ENCODE peak calls at places on chromosomes 3 and 15, in five cellular contexts. Y is stomach, V is uterus, Z is tibial nerve, W is body of pancreas. E is an unnamed sample. For H3K4me1, the result is how much of the 10 kb centered on the place peaks cover.

GRCh38 chr3:195440379-195440778 is 2.4 kb downstream of the ACAP2 start:
- DNase-seq in Y (no peak), W (no peak), Z (no peak), V (no peak), E (no peak)

GRCh38 chr15:72800819-72801481 is 17.4 kb upstream of the ADPGK start:
- DNase-seq in V (no peak), Z (no peak), W (no peak), Y (no peak), E (no peak)

GRCh38 chr3:43534676-43535075 is 87.1 kb downstream of the ANO10 start:
- DNase-seq in Y (no peak), Z (no peak), W (no peak), V (no peak), E (no peak)

GRCh38 chr3:58001979-58002378 is 6.2 kb upstream of the FLNB start:
- DNase-seq in W (no peak), V (no peak), Z (no peak), Y (no peak), E (no peak)

GRCh38 chr3:9124725-9125124 is 124.7 kb downstream of the SRGAP3 start:
- DNase-seq in Z (no peak), W (no peak), V (no peak), Y (no peak), E (no peak)

GRCh38 chr3:52890735-52891134 is 6.6 kb downstream of the STIMATE start:
- DNase-seq in Z (no peak), V (no peak), W (no peak), Y (no peak), E (no peak)

GRCh38 chr3:53819163-53819868 is 26.9 kb downstream of the CHDH start:
- DNase-seq in Y (peak), V (no peak), W (no peak), Z (no peak), E (no peak)

GRCh38 chr3:10715886-10716285 is 100.1 kb upstream of the SLC6A11 start:
- DNase-seq in V (no peak), W (no peak), Y (no peak), Z (no peak), E (no peak)

GRCh38 chr3:68441054-68441453 is 491.3 kb downstream of the TAFA4 start:
- DNase-seq in Y (no peak), W (no peak), Z (no peak), V (no peak), E (no peak)
- H3K4me3 ChIP-seq in Y (no peak), W (no peak), Z (no peak), V (no peak), E (no peak)

DNA sequence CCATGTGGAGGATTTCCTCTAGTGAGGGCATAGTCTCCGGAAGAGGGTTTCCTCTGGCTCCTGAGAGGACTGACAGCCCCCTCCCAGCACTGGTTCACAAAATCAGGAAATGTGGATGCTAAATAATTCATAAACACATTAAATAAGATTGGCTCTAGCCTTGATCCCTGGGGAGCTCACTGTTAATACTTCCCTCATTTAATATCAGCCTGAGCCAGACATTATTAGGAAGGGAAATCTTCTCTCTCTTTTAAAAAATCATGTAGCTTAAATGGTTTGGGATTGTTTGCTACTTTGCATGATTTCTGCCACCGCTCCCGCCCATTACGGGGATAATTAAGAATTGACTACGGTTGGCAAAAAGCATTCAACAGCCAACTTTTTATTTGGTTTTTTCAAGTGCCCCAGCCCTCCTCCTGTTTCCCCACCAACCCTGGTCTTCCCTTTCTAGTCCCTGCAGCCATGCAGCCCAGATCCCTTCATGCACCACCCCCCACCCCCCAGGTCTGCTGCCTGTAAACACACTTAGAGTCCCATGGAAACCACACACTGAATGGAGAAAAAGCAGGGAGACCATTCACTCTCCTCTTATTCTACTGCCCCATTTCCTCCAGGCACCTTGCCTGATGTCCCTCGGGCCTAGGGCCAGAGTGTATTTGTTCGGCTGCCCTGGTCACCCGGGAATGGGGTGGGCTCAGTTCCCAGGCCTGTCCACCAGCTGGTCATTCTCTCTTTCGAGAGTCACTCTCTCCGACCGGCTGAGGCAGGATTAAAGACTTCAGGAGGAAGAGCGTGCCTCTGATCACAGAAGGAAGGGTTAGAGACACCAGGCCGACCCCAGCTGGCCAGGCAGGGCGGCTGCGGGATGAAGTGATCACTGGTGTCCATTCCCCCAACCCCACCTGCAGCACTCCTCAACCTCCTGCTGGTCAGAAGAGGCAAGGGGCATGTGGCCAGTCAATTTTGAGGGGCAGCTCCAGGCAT is 45.1 kb downstream of the SEMA5B start:
- DNase-seq in V (no peak), Y (no peak), Z (no peak), W (no peak), E (no peak)
- H3K4me1 ChIP-seq in V (under half), Y (under half), Z (under half), W (under half), E (under half)

DNA sequence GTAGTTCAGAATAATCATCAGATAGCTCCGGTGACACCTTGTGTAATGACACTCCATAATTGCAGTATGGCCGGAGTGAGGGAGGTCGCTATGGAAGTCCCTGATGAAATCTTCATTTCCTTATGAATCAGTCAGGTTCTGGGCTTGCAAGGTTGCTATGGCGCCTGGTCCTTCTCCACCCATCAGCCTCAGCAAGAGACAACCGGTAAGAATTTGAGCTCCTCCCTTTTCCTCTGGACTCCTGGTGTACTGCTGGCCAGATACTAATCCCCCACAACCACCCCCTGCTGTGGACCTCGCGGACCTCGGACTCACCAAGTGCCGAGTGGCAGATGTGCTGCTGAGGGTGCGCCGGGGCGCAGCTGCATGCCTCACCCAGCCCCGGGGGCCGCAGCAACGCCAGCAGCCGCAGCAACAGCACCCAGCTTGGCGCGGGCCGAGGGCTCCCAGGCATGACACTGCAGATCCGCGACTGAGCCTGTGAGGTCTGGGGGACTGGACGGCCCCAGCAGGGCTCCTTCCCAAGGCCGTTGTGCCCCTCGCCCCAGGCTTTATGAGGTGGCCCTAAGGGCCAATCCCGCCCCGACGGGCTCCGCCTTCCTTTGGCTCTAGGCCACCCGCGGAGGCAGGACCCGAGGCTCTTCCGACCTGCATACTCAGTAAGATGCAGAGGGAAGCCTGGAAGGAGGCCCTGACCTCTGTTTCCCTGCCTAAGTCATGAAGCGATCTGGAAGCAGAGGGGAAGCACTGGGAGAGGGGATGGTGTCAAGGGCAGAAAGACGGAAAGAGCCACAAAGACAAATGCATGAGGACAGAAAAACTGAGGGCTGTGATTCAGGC is at the start of gene TIMP4:
- DNase-seq in Y (peak), Z (peak), V (peak), W (no peak), E (peak)
- TF ChIP-seq POLR2A in Y (no peak), Z (no peak), V (no peak), W (peak), E (no peak)

DNA sequence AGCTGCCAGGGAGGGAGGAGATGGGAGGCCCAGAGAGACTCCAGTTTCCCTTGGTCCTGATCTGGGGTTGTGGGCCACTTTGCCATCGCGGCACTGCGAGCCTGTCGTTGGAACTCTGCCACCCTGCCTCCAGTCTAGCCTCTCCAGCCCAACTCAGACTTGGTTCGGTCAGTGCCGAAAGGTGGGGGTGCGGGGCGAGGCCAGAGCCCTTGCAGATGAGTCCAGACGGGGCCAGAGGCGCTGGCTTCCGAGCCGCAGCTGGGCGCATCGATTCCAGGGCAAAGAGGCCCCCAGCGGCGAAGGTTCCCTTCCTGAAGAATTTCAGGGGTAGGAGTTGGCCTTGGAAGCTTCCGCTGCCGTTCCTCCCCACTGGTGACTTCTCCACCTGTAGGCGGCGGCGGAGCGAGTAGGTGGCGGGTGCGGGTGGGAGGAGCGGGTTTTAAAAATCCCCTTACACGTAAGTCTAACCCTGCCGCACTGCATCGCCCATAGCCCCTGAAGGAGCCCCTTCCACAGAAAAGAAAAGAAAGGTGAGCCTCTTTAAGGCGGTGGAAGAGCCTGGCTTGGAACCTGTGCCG is 5.1 kb downstream of the WNT5A start:
- DNase-seq in V (peak), W (no peak), Y (no peak), Z (no peak), E (peak)
- H3K4me3 ChIP-seq in V (peak), W (peak), Y (peak), Z (peak), E (peak)

DNA sequence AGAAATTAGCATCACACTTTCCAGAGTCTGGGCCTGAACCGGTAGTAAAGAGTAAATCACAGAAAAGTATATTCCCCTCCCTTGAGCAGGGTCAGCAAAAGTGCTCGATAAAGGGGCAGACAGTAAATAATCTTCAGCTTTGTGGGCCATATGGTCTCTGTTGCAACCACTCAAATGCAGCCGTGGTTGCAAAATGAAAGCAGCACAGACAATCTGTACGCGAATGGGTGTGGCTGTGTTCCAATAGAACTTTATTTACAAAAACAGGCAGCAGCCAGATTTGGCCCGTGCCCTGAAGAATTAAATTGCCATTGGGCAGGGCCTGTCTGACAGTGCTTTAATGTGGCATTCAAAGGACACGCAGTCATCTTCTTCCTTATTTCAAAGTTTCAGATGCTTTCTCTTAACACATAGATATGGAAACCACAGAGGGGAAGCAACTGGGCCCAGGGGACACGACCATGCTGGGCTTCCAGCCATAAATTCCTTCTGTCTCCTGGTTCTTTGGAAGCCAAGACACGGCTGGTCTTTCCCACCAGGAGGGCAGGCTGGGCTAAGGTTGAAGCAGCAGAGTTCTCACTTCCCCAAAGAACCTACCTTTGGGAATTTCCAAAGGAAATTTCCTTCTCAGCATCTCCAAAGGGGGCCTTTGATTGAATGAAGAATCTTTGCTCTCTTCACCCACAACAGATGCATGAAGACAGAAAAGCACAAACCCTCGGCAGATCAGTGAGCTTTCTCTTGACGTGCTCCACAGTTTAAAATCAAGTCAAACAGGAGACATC is 489.8 kb upstream of the PROK2 start:
- DNase-seq in W (peak), Z (peak), Y (peak), V (peak), E (peak)
- H3K4me1 ChIP-seq in W (under half), Z (half or more), Y (under half), V (under half), E (under half)